ENCODE peak calls at places on chromosome 7, in six cellular contexts. W is mammary epithelial cell, A is cardiac fibroblast, Y is colonic mucosa, R is fibroblast of the aortic adventitia, B is tibial nerve. H is an unnamed sample.

GRCh38 chr7:122791959-122792545 is 89.3 kb upstream of the RNF148 start:
- DNase-seq in W (no peak), A (no peak), Y (no peak), R (no peak), B (no peak), H (no peak)

GRCh38 chr7:30708983-30709382 is 26.7 kb upstream of the CRHR2 start:
- DNase-seq in W (no peak), A (peak), Y (no peak), R (peak), B (peak), H (no peak)

GRCh38 chr7:71096341-71096740 is 35.6 kb upstream of the GALNT17 start:
- DNase-seq in W (no peak), A (no peak), Y (no peak), R (no peak), B (no peak), H (no peak)

GRCh38 chr7:130147710-130148325 is 57.4 kb downstream of the TMEM209 start:
- DNase-seq in W (no peak), A (no peak), Y (no peak), R (no peak), B (no peak), H (no peak)

GRCh38 chr7:115471891-115472290 is 550.0 kb downstream of the MDFIC start:
- DNase-seq in W (no peak), A (no peak), Y (no peak), R (peak), B (no peak), H (no peak)

GRCh38 chr7:15889501-15889900 is 203.0 kb upstream of the MEOX2 start:
- DNase-seq in W (no peak), A (peak), Y (peak), R (peak), B (peak), H (no peak)

GRCh38 chr7:113797420-113797995 is 121.3 kb downstream of the PPP1R3A start:
- DNase-seq in W (no peak), A (no peak), Y (no peak), R (no peak), B (no peak), H (no peak)

GRCh38 chr7:17212188-17212587 is 86.3 kb upstream of the AHR start:
- DNase-seq in W (no peak), A (no peak), Y (no peak), R (no peak), B (no peak), H (no peak)

GRCh38 chr7:17392846-17393245 is 94.4 kb downstream of the AHR start:
- DNase-seq in W (no peak), A (peak), Y (no peak), R (peak), B (no peak), H (no peak)

GRCh38 chr7:5519515-5519928 is 95.9 kb upstream of the TNRC18 start:
- DNase-seq in W (no peak), A (peak), Y (no peak), R (no peak), B (no peak), H (no peak)

GRCh38 chr7:23467281-23467680 is 3.0 kb downstream of the IGF2BP3 start:
- DNase-seq in W (no peak), A (no peak), Y (no peak), R (peak), B (no peak), H (no peak)

GRCh38 chr7:6164010-6164409 is 108.4 kb downstream of the CYTH3 start:
- DNase-seq in W (no peak), A (no peak), Y (no peak), R (no peak), B (no peak), H (no peak)

GRCh38 chr7:96970739-96971138 is 34.6 kb upstream of the DLX6 start:
- DNase-seq in W (no peak), A (no peak), Y (no peak), R (no peak), B (no peak), H (no peak)
- H3K4me3 ChIP-seq in W (no peak), A (no peak), Y (no peak), R (no peak), B (no peak), H (no peak)

DNA sequence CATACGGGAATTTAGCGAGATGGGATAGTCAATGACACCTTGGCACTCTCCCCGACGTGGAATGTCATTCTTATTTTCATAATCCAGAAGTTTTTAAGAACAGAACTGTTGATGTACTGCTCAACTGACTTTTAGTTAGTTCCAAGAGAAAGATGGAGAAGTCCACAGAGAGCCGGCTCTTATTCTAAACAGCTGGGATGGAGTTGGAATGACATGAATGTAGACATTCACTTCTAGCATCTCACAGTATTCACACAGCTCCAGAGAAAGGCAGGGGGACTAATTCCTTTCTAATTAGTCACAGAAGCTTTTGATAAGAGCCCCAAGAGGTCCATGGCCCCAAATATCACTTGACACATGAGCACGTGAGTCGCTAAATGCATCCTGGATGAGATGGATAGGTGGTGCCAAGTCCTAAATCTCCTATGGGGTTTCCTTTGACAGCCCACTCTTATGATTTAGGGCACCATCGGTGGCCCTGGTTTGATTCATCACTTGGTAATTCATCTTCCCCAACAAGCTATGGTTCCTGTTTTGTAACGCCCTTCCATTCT is 420.3 kb upstream of the AUTS2 start:
- DNase-seq in W (no peak), A (no peak), Y (no peak), R (peak), B (no peak), H (no peak)
- H3K4me3 ChIP-seq in W (no peak), A (no peak), Y (no peak), R (no peak), B (no peak), H (no peak)

GRCh38 chr7:46146454-46147255 is 225.6 kb upstream of the IGFBP3 start:
- DNase-seq in W (no peak), A (peak), Y (no peak), R (peak), B (no peak), H (no peak)
- H3K4me3 ChIP-seq in W (no peak), A (no peak), Y (no peak), R (no peak), B (no peak), H (no peak)

GRCh38 chr7:64877714-64878610 is 25.1 kb upstream of the ZNF273 start:
- DNase-seq in W (no peak), A (no peak), Y (peak), R (no peak), B (no peak), H (no peak)
- H3K4me3 ChIP-seq in W (peak), A (no peak), Y (peak), R (no peak), B (no peak), H (no peak)

H was measured in body of pancreas.